ENCODE peak calls at places on chromosomes 2 and 18, in eight cellular contexts. One of them, this sample, is unnamed.

GRCh38 chr2:226638576-226638975 is 161.0 kb downstream of the IRS1 start:
- DNase-seq in kidney: no peak
- DNase-seq in cardiac fibroblast: peak
- DNase-seq in IMR-90: peak
- DNase-seq in hepatocyte: no peak
- DNase-seq in lung: no peak
- DNase-seq in HFFc6: no peak
- DNase-seq in astrocyte of the cerebellum: no peak
- DNase-seq in this sample: no peak

GRCh38 chr2:211203986-211204385 is 647.6 kb downstream of the CPS1 start:
- DNase-seq in kidney: no peak
- DNase-seq in cardiac fibroblast: no peak
- DNase-seq in IMR-90: no peak
- DNase-seq in hepatocyte: no peak
- DNase-seq in lung: no peak
- DNase-seq in HFFc6: no peak
- DNase-seq in astrocyte of the cerebellum: no peak
- DNase-seq in this sample: no peak

GRCh38 chr2:18991177-18992168 is 366.9 kb downstream of the OSR1 start:
- DNase-seq in kidney: no peak
- DNase-seq in cardiac fibroblast: peak
- DNase-seq in IMR-90: peak
- DNase-seq in hepatocyte: peak
- DNase-seq in lung: peak
- DNase-seq in HFFc6: peak
- DNase-seq in astrocyte of the cerebellum: peak
- DNase-seq in this sample: no peak

GRCh38 chr2:220885593-220885992 is 686.5 kb downstream of the EPHA4 start:
- DNase-seq in kidney: no peak
- DNase-seq in cardiac fibroblast: no peak
- DNase-seq in IMR-90: no peak
- DNase-seq in hepatocyte: no peak
- DNase-seq in lung: no peak
- DNase-seq in HFFc6: no peak
- DNase-seq in astrocyte of the cerebellum: no peak
- DNase-seq in this sample: no peak

GRCh38 chr2:224772494-224772893 is 56.3 kb upstream of the CCDC195 start:
- DNase-seq in kidney: no peak
- DNase-seq in cardiac fibroblast: no peak
- DNase-seq in IMR-90: no peak
- DNase-seq in hepatocyte: no peak
- DNase-seq in lung: no peak
- DNase-seq in HFFc6: no peak
- DNase-seq in astrocyte of the cerebellum: no peak
- DNase-seq in this sample: no peak

GRCh38 chr2:64482765-64483504 is 29.0 kb downstream of the LGALSL start:
- DNase-seq in kidney: no peak
- DNase-seq in cardiac fibroblast: peak
- DNase-seq in IMR-90: no peak
- DNase-seq in hepatocyte: peak
- DNase-seq in lung: no peak
- DNase-seq in HFFc6: peak
- DNase-seq in astrocyte of the cerebellum: no peak
- DNase-seq in this sample: no peak

GRCh38 chr2:79832540-79833234 is 319.8 kb downstream of the CTNNA2 start:
- DNase-seq in kidney: no peak
- DNase-seq in cardiac fibroblast: no peak
- DNase-seq in IMR-90: no peak
- DNase-seq in hepatocyte: no peak
- DNase-seq in lung: no peak
- DNase-seq in HFFc6: no peak
- DNase-seq in astrocyte of the cerebellum: no peak
- DNase-seq in this sample: no peak

GRCh38 chr2:43218550-43219382 is 7.6 kb downstream of the ZFP36L2 start:
- DNase-seq in kidney: peak
- DNase-seq in cardiac fibroblast: peak
- DNase-seq in IMR-90: peak
- DNase-seq in hepatocyte: peak
- DNase-seq in lung: peak
- DNase-seq in HFFc6: no peak
- DNase-seq in astrocyte of the cerebellum: no peak
- DNase-seq in this sample: peak

GRCh38 chr2:137951606-137952005 is 12.7 kb upstream of the HNMT start:
- DNase-seq in kidney: no peak
- DNase-seq in cardiac fibroblast: peak
- DNase-seq in IMR-90: peak
- DNase-seq in hepatocyte: no peak
- DNase-seq in lung: no peak
- DNase-seq in HFFc6: peak
- DNase-seq in astrocyte of the cerebellum: no peak
- DNase-seq in this sample: no peak

GRCh38 chr2:238010572-238010971 is 43.8 kb downstream of the UBE2F start:
- DNase-seq in kidney: no peak
- DNase-seq in cardiac fibroblast: no peak
- DNase-seq in IMR-90: no peak
- DNase-seq in hepatocyte: no peak
- DNase-seq in lung: no peak
- DNase-seq in HFFc6: no peak
- DNase-seq in astrocyte of the cerebellum: no peak
- DNase-seq in this sample: no peak

GRCh38 chr18:48979944-48980890 is 29.5 kb upstream of the SMAD7 start:
- DNase-seq in kidney: no peak
- DNase-seq in cardiac fibroblast: no peak
- DNase-seq in IMR-90: peak
- DNase-seq in hepatocyte: peak
- DNase-seq in lung: no peak
- DNase-seq in HFFc6: no peak
- DNase-seq in astrocyte of the cerebellum: no peak
- DNase-seq in this sample: no peak

GRCh38 chr2:31332521-31332920 is 82.0 kb downstream of the XDH start:
- DNase-seq in kidney: no peak
- DNase-seq in cardiac fibroblast: no peak
- DNase-seq in IMR-90: no peak
- DNase-seq in hepatocyte: no peak
- DNase-seq in lung: no peak
- DNase-seq in HFFc6: no peak
- DNase-seq in astrocyte of the cerebellum: no peak
- DNase-seq in this sample: no peak

GRCh38 chr18:8750954-8751415 is 45.6 kb downstream of the MTCL1 start:
- DNase-seq in kidney: no peak
- DNase-seq in cardiac fibroblast: peak
- DNase-seq in IMR-90: peak
- DNase-seq in hepatocyte: peak
- DNase-seq in lung: no peak
- DNase-seq in HFFc6: peak
- DNase-seq in astrocyte of the cerebellum: peak
- DNase-seq in this sample: no peak

GRCh38 chr18:31487251-31488015 is 10.5 kb upstream of the DSG2 start:
- DNase-seq in kidney: no peak
- DNase-seq in cardiac fibroblast: peak
- DNase-seq in IMR-90: peak
- DNase-seq in hepatocyte: peak
- DNase-seq in lung: no peak
- DNase-seq in HFFc6: peak
- DNase-seq in astrocyte of the cerebellum: peak
- DNase-seq in this sample: no peak

GRCh38 chr18:78605255-78605654 is 374.4 kb upstream of the SALL3 start:
- DNase-seq in kidney: no peak
- DNase-seq in cardiac fibroblast: no peak
- DNase-seq in IMR-90: no peak
- DNase-seq in hepatocyte: no peak
- DNase-seq in lung: no peak
- DNase-seq in HFFc6: no peak
- DNase-seq in astrocyte of the cerebellum: no peak
- DNase-seq in this sample: no peak

GRCh38 chr2:15271941-15272340 is 289.2 kb downstream of the NBAS start:
- DNase-seq in kidney: no peak
- DNase-seq in cardiac fibroblast: no peak
- DNase-seq in IMR-90: peak
- DNase-seq in hepatocyte: no peak
- DNase-seq in lung: no peak
- DNase-seq in HFFc6: peak
- DNase-seq in astrocyte of the cerebellum: no peak
- DNase-seq in this sample: no peak

GRCh38 chr2:174180165-174180724 is 68.1 kb downstream of the OLA1 start:
- DNase-seq in kidney: no peak
- DNase-seq in cardiac fibroblast: peak
- DNase-seq in IMR-90: no peak
- DNase-seq in hepatocyte: peak
- DNase-seq in lung: no peak
- DNase-seq in HFFc6: peak
- DNase-seq in astrocyte of the cerebellum: no peak
- DNase-seq in this sample: no peak

GRCh38 chr18:69186162-69186561 is 214.5 kb upstream of the DOK6 start:
- DNase-seq in kidney: no peak
- DNase-seq in cardiac fibroblast: no peak
- DNase-seq in IMR-90: no peak
- DNase-seq in hepatocyte: no peak
- DNase-seq in lung: no peak
- DNase-seq in HFFc6: no peak
- DNase-seq in astrocyte of the cerebellum: no peak
- DNase-seq in this sample: no peak

GRCh38 chr2:241229563-241230401 is 41.3 kb downstream of the ANO7 start:
- DNase-seq in kidney: peak
- DNase-seq in cardiac fibroblast: no peak
- DNase-seq in IMR-90: no peak
- DNase-seq in hepatocyte: no peak
- DNase-seq in lung: no peak
- DNase-seq in HFFc6: no peak
- DNase-seq in astrocyte of the cerebellum: no peak
- DNase-seq in this sample: no peak

GRCh38 chr18:49135871-49136270 is 185.1 kb upstream of the SMAD7 start:
- DNase-seq in kidney: no peak
- DNase-seq in cardiac fibroblast: peak
- DNase-seq in IMR-90: peak
- DNase-seq in hepatocyte: peak
- DNase-seq in lung: no peak
- DNase-seq in HFFc6: peak
- DNase-seq in astrocyte of the cerebellum: no peak
- DNase-seq in this sample: no peak

GRCh38 chr2:18378020-18378653 is 182.3 kb downstream of the RDH14 start:
- DNase-seq in kidney: no peak
- DNase-seq in cardiac fibroblast: peak
- DNase-seq in IMR-90: peak
- DNase-seq in hepatocyte: peak
- DNase-seq in lung: no peak
- DNase-seq in HFFc6: peak
- DNase-seq in astrocyte of the cerebellum: peak
- DNase-seq in this sample: peak

GRCh38 chr2:129888461-129888860 is 91.0 kb upstream of the RAB6C start:
- DNase-seq in kidney: peak
- DNase-seq in cardiac fibroblast: no peak
- DNase-seq in IMR-90: no peak
- DNase-seq in hepatocyte: no peak
- DNase-seq in lung: no peak
- DNase-seq in HFFc6: no peak
- DNase-seq in astrocyte of the cerebellum: no peak
- DNase-seq in this sample: no peak

GRCh38 chr2:208064220-208064951 is 39.1 kb upstream of the PLEKHM3 start:
- DNase-seq in kidney: no peak
- DNase-seq in cardiac fibroblast: peak
- DNase-seq in IMR-90: peak
- DNase-seq in hepatocyte: no peak
- DNase-seq in lung: no peak
- DNase-seq in HFFc6: peak
- DNase-seq in astrocyte of the cerebellum: peak
- DNase-seq in this sample: no peak

GRCh38 chr2:44136186-44136585 is 32.5 kb upstream of the PPM1B start:
- DNase-seq in kidney: no peak
- DNase-seq in cardiac fibroblast: peak
- DNase-seq in IMR-90: peak
- DNase-seq in hepatocyte: peak
- DNase-seq in lung: no peak
- DNase-seq in HFFc6: peak
- DNase-seq in astrocyte of the cerebellum: no peak
- DNase-seq in this sample: no peak

GRCh38 chr2:100013892-100014677 is 128.3 kb downstream of the AFF3 start:
- DNase-seq in kidney: peak
- DNase-seq in cardiac fibroblast: peak
- DNase-seq in IMR-90: peak
- DNase-seq in hepatocyte: peak
- DNase-seq in lung: no peak
- DNase-seq in HFFc6: peak
- DNase-seq in astrocyte of the cerebellum: peak
- DNase-seq in this sample: no peak
- TF ChIP-seq CTCF in kidney: no peak
- TF ChIP-seq CTCF in cardiac fibroblast: peak
- TF ChIP-seq CTCF in IMR-90: peak
- TF ChIP-seq CTCF in hepatocyte: no peak
- TF ChIP-seq CTCF in lung: no peak
- TF ChIP-seq CTCF in HFFc6: peak
- TF ChIP-seq CTCF in astrocyte of the cerebellum: peak
- TF ChIP-seq CTCF in this sample: no peak

DNA sequence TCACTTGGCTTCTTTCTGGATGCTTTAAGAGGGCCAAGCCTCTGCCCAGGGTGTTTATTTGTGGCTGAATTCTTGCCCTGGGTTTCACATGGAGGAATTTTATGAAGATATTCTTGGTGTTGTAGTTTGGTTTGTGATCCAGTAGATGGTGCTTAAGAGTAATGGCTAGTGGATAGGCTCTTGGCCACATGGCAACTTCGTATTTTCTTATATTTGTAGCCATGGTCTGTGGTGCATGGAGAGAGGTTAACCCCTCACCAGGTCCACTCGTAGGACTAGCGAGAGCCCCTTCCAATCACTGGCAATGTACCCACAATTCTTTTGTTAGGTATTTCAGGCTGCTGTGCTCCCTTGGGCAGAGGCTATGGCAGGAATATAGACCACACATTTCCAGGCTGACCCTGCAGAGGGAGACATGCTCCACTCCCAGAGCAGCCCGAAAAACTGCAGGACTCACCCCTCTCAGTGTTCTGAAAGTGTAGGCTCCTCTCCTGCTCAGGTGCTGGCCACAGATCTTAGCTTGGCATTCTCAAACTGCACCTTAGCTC is 582.1 kb upstream of the SETBP1 start:
- DNase-seq in kidney: no peak
- DNase-seq in cardiac fibroblast: peak
- DNase-seq in IMR-90: peak
- DNase-seq in hepatocyte: no peak
- DNase-seq in lung: no peak
- DNase-seq in HFFc6: no peak
- DNase-seq in astrocyte of the cerebellum: peak
- DNase-seq in this sample: peak
- TF ChIP-seq CTCF in kidney: peak
- TF ChIP-seq CTCF in cardiac fibroblast: peak
- TF ChIP-seq CTCF in IMR-90: no peak
- TF ChIP-seq CTCF in hepatocyte: peak
- TF ChIP-seq CTCF in lung: no peak
- TF ChIP-seq CTCF in HFFc6: peak
- TF ChIP-seq CTCF in astrocyte of the cerebellum: peak
- TF ChIP-seq CTCF in this sample: peak

GRCh38 chr2:168712053-168712452 is 90.4 kb upstream of the NOSTRIN start:
- DNase-seq in kidney: no peak
- DNase-seq in cardiac fibroblast: no peak
- DNase-seq in IMR-90: no peak
- DNase-seq in hepatocyte: no peak
- DNase-seq in lung: no peak
- DNase-seq in HFFc6: no peak
- DNase-seq in astrocyte of the cerebellum: no peak
- DNase-seq in this sample: peak
- TF ChIP-seq CTCF in kidney: no peak
- TF ChIP-seq CTCF in cardiac fibroblast: peak
- TF ChIP-seq CTCF in IMR-90: no peak
- TF ChIP-seq CTCF in hepatocyte: no peak
- TF ChIP-seq CTCF in lung: no peak
- TF ChIP-seq CTCF in HFFc6: peak
- TF ChIP-seq CTCF in astrocyte of the cerebellum: peak
- TF ChIP-seq CTCF in this sample: peak

GRCh38 chr2:84995826-84996225 is 24.9 kb downstream of the KCMF1 start:
- DNase-seq in kidney: no peak
- DNase-seq in cardiac fibroblast: no peak
- DNase-seq in IMR-90: no peak
- DNase-seq in hepatocyte: no peak
- DNase-seq in lung: no peak
- DNase-seq in HFFc6: no peak
- DNase-seq in astrocyte of the cerebellum: no peak
- DNase-seq in this sample: no peak
- TF ChIP-seq CTCF in kidney: no peak
- TF ChIP-seq CTCF in cardiac fibroblast: no peak
- TF ChIP-seq CTCF in IMR-90: no peak
- TF ChIP-seq CTCF in hepatocyte: no peak
- TF ChIP-seq CTCF in lung: no peak
- TF ChIP-seq CTCF in HFFc6: no peak
- TF ChIP-seq CTCF in astrocyte of the cerebellum: no peak
- TF ChIP-seq CTCF in this sample: no peak